ENCODE peak calls at places on chromosomes 13 and 19, in seven cellular contexts. S is AG09309, L is AG04450, R is heart right ventricle, A is BJ, K is kidney epithelial cell, B is A549. E is an unnamed sample.

GRCh38 chr13:38979891-38980627 is 10.6 kb downstream of the STOML3 start:
- DNase-seq in K (no peak), S (no peak), R (peak; percentile 61), L (no peak), A (no peak), B (no peak), E (no peak)

GRCh38 chr13:67369895-67370660 is 139.9 kb upstream of the PCDH9 start:
- DNase-seq in K (peak; percentile 63), R (no peak), B (no peak), A (peak; percentile 41), L (peak; percentile 70), S (no peak), E (peak; percentile 77)

GRCh38 chr19:52778811-52779210 is 7.8 kb downstream of the ZNF600 start:
- DNase-seq in K (no peak), S (no peak), A (no peak), L (no peak), B (no peak), R (no peak), E (no peak)

GRCh38 chr19:28608292-28608691 is 604.7 kb downstream of the UQCRFS1 start:
- DNase-seq in L (no peak), R (no peak), B (no peak), K (no peak), A (no peak), S (no peak), E (no peak)

GRCh38 chr13:108859202-108860012 is 230.0 kb downstream of the MYO16 start:
- DNase-seq in B (no peak), K (peak; percentile 49), L (peak; percentile 78), A (peak; percentile 97), R (no peak), S (peak; percentile 25), E (peak; percentile 62)

GRCh38 chr19:49799798-49800376 is 13.2 kb downstream of the FUZ start:
- DNase-seq in B (no peak), R (no peak), L (no peak), A (no peak), K (no peak), S (no peak), E (no peak)

GRCh38 chr19:4052993-4053422 is 13.7 kb downstream of the ZBTB7A start:
- DNase-seq in B (no peak), S (no peak), R (no peak), A (no peak), K (no peak), L (no peak), E (peak; percentile 49)

GRCh38 chr13:109180905-109181425 is 551.6 kb downstream of the MYO16 start:
- DNase-seq in A (peak; percentile 82), K (peak; percentile 80), S (peak; percentile 86), L (peak; percentile 70), B (no peak), R (no peak), E (peak; percentile 88)

GRCh38 chr19:12769689-12770088 is 5.7 kb downstream of the HOOK2 start:
- DNase-seq in A (no peak), L (no peak), K (no peak), S (no peak), R (no peak), B (no peak), E (no peak)

GRCh38 chr19:30791116-30791515 is 418.9 kb downstream of the ZNF536 start:
- DNase-seq in R (no peak), A (no peak), L (no peak), K (no peak), S (no peak), B (no peak), E (no peak)

GRCh38 chr13:44431150-44431549 is 57.5 kb downstream of the SERP2 start:
- DNase-seq in B (no peak), L (no peak), R (no peak), K (no peak), S (no peak), A (no peak), E (no peak)

GRCh38 chr13:101579291-101579802 is 126.9 kb downstream of the ITGBL1 start:
- DNase-seq in L (no peak), B (no peak), K (peak; percentile 43), A (no peak), R (no peak), S (no peak), E (peak; percentile 47)

GRCh38 chr13:114112231-114112825 is 20.1 kb downstream of the RASA3 start:
- DNase-seq in K (no peak), L (no peak), S (no peak), A (no peak), R (no peak), B (no peak), E (no peak)

GRCh38 chr13:32432856-32433255 is 4.9 kb upstream of the N4BP2L1 start:
- DNase-seq in R (no peak), A (no peak), B (no peak), K (no peak), L (no peak), S (no peak), E (no peak)

GRCh38 chr13:71374471-71375041 is 492.4 kb downstream of the DACH1 start:
- DNase-seq in L (no peak), K (no peak), A (no peak), R (no peak), B (no peak), S (no peak), E (no peak)

GRCh38 chr19:36093146-36093662 is 17.7 kb upstream of the OVOL3 start:
- DNase-seq in B (no peak), K (no peak), S (no peak), R (no peak), L (no peak), A (no peak), E (no peak)

GRCh38 chr19:28359819-28360414 is 853.0 kb downstream of the UQCRFS1 start:
- DNase-seq in R (no peak), A (no peak), K (no peak), L (no peak), B (no peak), S (no peak), E (no peak)

GRCh38 chr19:17125728-17126677 is 50.4 kb downstream of the MYO9B start:
- DNase-seq in R (peak; percentile 61), K (no peak), L (no peak), A (no peak), S (no peak), B (no peak), E (no peak)

GRCh38 chr19:6038634-6039405 is 60.9 kb upstream of the RANBP3 start:
- DNase-seq in B (no peak), S (no peak), R (no peak), K (no peak), A (no peak), L (no peak), E (no peak)

GRCh38 chr19:34687348-34687747 is 9.9 kb downstream of the ZNF302 start:
- DNase-seq in B (no peak), A (no peak), K (no peak), L (no peak), R (no peak), S (no peak), E (no peak)

GRCh38 chr19:34690372-34690771 is 12.9 kb downstream of the ZNF302 start:
- DNase-seq in K (no peak), S (no peak), B (no peak), R (no peak), A (no peak), L (no peak), E (no peak)

GRCh38 chr19:34686455-34686854 is 9.0 kb downstream of the ZNF302 start:
- DNase-seq in L (no peak), S (no peak), K (no peak), A (no peak), R (no peak), B (no peak), E (peak; percentile 30)

GRCh38 chr19:34692541-34692940 is 15.1 kb downstream of the ZNF302 start:
- DNase-seq in A (no peak), B (no peak), K (no peak), R (no peak), S (no peak), L (no peak), E (no peak)

DNA sequence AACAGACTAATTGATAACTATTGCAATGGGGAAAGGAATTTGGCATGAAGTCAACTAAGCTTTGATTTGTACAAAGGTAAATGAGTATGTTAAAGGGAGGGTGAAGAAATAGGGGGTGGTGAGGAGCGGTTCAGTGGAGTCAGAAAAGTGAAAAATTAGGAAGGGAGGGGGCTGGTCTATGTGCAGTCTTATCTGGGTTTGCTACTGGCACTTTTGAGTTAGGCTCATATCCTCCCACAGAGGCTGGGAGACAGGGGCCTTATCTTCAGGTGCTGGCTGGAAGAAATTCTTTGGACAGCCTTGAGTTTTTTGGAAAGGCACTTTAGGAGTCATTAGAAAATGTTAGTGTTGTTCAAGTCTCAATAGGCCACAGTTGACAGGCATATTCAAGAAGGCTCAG is 11.1 kb downstream of the ZNF302 start:
- DNase-seq in S (no peak), R (no peak), A (no peak), B (no peak), L (no peak), K (no peak), E (no peak)
- H3K4me3 ChIP-seq in S (no peak overlapping the region), R (no peak overlapping the region), A (no peak overlapping the region), B (no peak overlapping the region), L (no peak overlapping the region), K (no peak overlapping the region), E (no peak overlapping the region)

DNA sequence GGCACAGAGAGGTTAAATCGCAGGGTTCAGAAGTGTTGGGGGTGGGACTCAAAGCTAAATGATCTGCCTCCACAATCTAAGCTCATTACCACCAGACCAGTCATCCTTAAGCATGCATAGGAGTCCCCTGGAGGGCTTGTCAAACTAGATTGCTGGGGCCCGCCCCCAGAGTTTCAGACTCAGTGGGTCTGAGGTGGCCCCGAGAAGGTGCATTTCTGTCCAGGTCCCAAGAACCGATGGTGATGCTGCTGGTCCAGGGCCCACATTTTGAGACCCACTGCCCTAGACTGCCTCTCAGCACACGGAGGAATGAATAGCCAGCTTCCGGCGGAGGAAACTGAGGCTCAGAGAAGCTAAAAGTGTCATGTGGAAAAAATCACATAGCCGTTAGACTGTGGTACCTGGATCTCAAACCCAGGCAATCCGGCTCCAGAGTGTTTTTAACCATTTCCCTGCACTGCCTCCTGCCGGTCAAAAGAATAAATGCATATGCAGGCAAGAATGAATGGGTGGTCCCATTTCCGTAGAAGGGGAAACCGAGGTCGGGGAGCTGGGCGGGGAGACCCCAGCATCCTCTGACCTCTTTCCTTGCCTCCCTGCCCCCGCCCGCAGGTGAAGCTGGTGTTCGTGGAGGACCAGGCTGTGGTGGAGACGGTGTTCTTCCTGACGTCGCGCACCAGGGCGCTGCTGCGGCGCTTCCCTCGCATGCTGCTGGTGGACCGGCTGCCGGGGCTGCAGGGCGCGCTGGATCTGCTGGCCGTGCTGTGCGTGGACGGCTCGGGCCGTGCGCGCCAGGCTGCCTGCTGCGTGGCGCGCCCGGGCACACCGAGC is 23.8 kb downstream of the ZSWIM9 start:
- DNase-seq in A (no peak), K (no peak), R (no peak), B (no peak), S (no peak), L (no peak), E (no peak)
- TF ChIP-seq CTCF in A (peak; percentile 51), K (peak; percentile 51), R (peak; percentile 56), B (peak; percentile 47), S (peak; percentile 58), L (peak; percentile 64), E (peak; percentile 43)

GRCh38 chr13:64928704-64929499 is 2301.2 kb downstream of the PCDH9 start:
- DNase-seq in A (peak; percentile 57), K (peak; percentile 82), R (no peak), L (peak; percentile 27), S (peak; percentile 8), B (no peak), E (peak; percentile 51)
- H3K4me3 ChIP-seq in A (no peak overlapping the region), K (no peak overlapping the region), R (no peak overlapping the region), L (no peak overlapping the region), S (no peak overlapping the region), B (no peak overlapping the region), E (no peak overlapping the region)

DNA sequence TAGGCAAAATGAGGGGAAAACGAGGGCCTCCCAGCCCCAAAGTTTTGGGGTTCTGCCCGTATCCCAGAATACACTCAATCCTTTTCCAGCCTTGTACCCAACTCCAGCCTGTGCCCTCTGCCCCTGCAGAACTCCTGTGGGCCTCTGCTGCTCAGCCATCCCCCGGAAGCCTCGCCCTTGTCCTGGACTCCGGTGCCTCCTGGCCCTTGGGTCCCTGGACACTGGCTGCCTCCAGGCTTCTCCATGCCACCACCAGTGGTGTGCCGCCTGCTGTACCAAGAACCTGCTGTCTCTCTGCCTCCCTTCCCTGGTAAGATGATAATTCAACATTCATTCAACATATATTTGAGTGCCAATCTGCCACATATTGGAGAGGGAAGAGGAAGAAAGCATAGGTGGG is 3.8 kb downstream of the DMRTC2 start:
- DNase-seq in L (no peak), A (no peak), S (no peak), K (no peak), B (no peak), R (no peak), E (no peak)
- TF ChIP-seq CTCF in L (no peak), A (no peak), S (no peak), K (no peak), B (no peak), R (no peak), E (no peak)